ENCODE peak calls at places on chromosomes 13 and 19, in seven cellular contexts. One of them, this sample, is unnamed.

GRCh38 chr13:24212254-24212653 is 51.7 kb downstream of the SPATA13 start:
- DNase-seq in LoVo: no peak
- DNase-seq in HTR-8/SVneo: no peak
- DNase-seq in mesendoderm: no peak
- DNase-seq in small intestine: no peak
- DNase-seq in activated CD4-positive, alpha-beta memory T cell treated with anti-CD3 and anti-CD28 coated beads for 36 hours: no peak
- DNase-seq in NCI-H1092 treated with DMSO at 0.1 percent for 48 hours: no peak
- DNase-seq in this sample: no peak

GRCh38 chr13:30371649-30372265 is 50.5 kb upstream of the UBE2L5 start:
- DNase-seq in HTR-8/SVneo: no peak
- DNase-seq in small intestine: peak; percentile 93
- DNase-seq in NCI-H1092 treated with DMSO at 0.1 percent for 48 hours: no peak
- DNase-seq in mesendoderm: no peak
- DNase-seq in activated CD4-positive, alpha-beta memory T cell treated with anti-CD3 and anti-CD28 coated beads for 36 hours: peak; percentile 84
- DNase-seq in LoVo: peak; percentile 47
- DNase-seq in this sample: no peak

GRCh38 chr13:112806761-112807652 is 117.2 kb downstream of the ATP11A start:
- DNase-seq in mesendoderm: no peak
- DNase-seq in activated CD4-positive, alpha-beta memory T cell treated with anti-CD3 and anti-CD28 coated beads for 36 hours: no peak
- DNase-seq in NCI-H1092 treated with DMSO at 0.1 percent for 48 hours: no peak
- DNase-seq in LoVo: no peak
- DNase-seq in HTR-8/SVneo: no peak
- DNase-seq in small intestine: no peak
- DNase-seq in this sample: no peak

GRCh38 chr13:80265348-80265747 is 75.6 kb downstream of the SPRY2 start:
- DNase-seq in mesendoderm: no peak
- DNase-seq in small intestine: no peak
- DNase-seq in HTR-8/SVneo: no peak
- DNase-seq in activated CD4-positive, alpha-beta memory T cell treated with anti-CD3 and anti-CD28 coated beads for 36 hours: no peak
- DNase-seq in LoVo: no peak
- DNase-seq in NCI-H1092 treated with DMSO at 0.1 percent for 48 hours: no peak
- DNase-seq in this sample: no peak

GRCh38 chr19:42421591-42422031 is 5.6 kb downstream of the LIPE start:
- DNase-seq in mesendoderm: no peak
- DNase-seq in LoVo: no peak
- DNase-seq in small intestine: peak; percentile 58
- DNase-seq in NCI-H1092 treated with DMSO at 0.1 percent for 48 hours: no peak
- DNase-seq in activated CD4-positive, alpha-beta memory T cell treated with anti-CD3 and anti-CD28 coated beads for 36 hours: no peak
- DNase-seq in HTR-8/SVneo: no peak
- DNase-seq in this sample: no peak

GRCh38 chr19:20558571-20558970 is 7.0 kb downstream of the ZNF737 start:
- DNase-seq in LoVo: no peak
- DNase-seq in HTR-8/SVneo: no peak
- DNase-seq in NCI-H1092 treated with DMSO at 0.1 percent for 48 hours: no peak
- DNase-seq in mesendoderm: peak; percentile 70
- DNase-seq in activated CD4-positive, alpha-beta memory T cell treated with anti-CD3 and anti-CD28 coated beads for 36 hours: peak; percentile 12
- DNase-seq in small intestine: no peak
- DNase-seq in this sample: no peak

GRCh38 chr19:45994456-45994988 is 745 bp upstream of the CCDC61 start:
- DNase-seq in LoVo: no peak
- DNase-seq in NCI-H1092 treated with DMSO at 0.1 percent for 48 hours: no peak
- DNase-seq in activated CD4-positive, alpha-beta memory T cell treated with anti-CD3 and anti-CD28 coated beads for 36 hours: no peak
- DNase-seq in HTR-8/SVneo: no peak
- DNase-seq in mesendoderm: no peak
- DNase-seq in small intestine: no peak
- DNase-seq in this sample: no peak

GRCh38 chr19:37519890-37520289 is 13.2 kb downstream of the ZNF793 start:
- DNase-seq in LoVo: no peak
- DNase-seq in mesendoderm: peak; percentile 14
- DNase-seq in HTR-8/SVneo: peak; percentile 59
- DNase-seq in activated CD4-positive, alpha-beta memory T cell treated with anti-CD3 and anti-CD28 coated beads for 36 hours: no peak
- DNase-seq in small intestine: no peak
- DNase-seq in NCI-H1092 treated with DMSO at 0.1 percent for 48 hours: no peak
- DNase-seq in this sample: no peak

GRCh38 chr13:75691183-75691582 is 55.1 kb downstream of the LMO7 start:
- DNase-seq in NCI-H1092 treated with DMSO at 0.1 percent for 48 hours: no peak
- DNase-seq in LoVo: peak; percentile 28
- DNase-seq in HTR-8/SVneo: no peak
- DNase-seq in activated CD4-positive, alpha-beta memory T cell treated with anti-CD3 and anti-CD28 coated beads for 36 hours: no peak
- DNase-seq in small intestine: peak; percentile 4
- DNase-seq in mesendoderm: no peak
- DNase-seq in this sample: no peak

GRCh38 chr13:21671793-21672680 is 1.2 kb downstream of the FGF9 start:
- DNase-seq in HTR-8/SVneo: no peak
- DNase-seq in activated CD4-positive, alpha-beta memory T cell treated with anti-CD3 and anti-CD28 coated beads for 36 hours: no peak
- DNase-seq in NCI-H1092 treated with DMSO at 0.1 percent for 48 hours: peak; percentile 33
- DNase-seq in LoVo: peak; percentile 19
- DNase-seq in mesendoderm: no peak
- DNase-seq in small intestine: peak; percentile 18
- DNase-seq in this sample: no peak

GRCh38 chr19:41699231-41699967 is 9.0 kb upstream of the CEACAM5 start:
- DNase-seq in mesendoderm: no peak
- DNase-seq in activated CD4-positive, alpha-beta memory T cell treated with anti-CD3 and anti-CD28 coated beads for 36 hours: no peak
- DNase-seq in LoVo: peak; percentile 45
- DNase-seq in HTR-8/SVneo: no peak
- DNase-seq in small intestine: no peak
- DNase-seq in NCI-H1092 treated with DMSO at 0.1 percent for 48 hours: no peak
- DNase-seq in this sample: no peak

GRCh38 chr19:1826557-1827521 is 14.8 kb upstream of the ATP8B3 start:
- DNase-seq in small intestine: peak; percentile 39
- DNase-seq in HTR-8/SVneo: no peak
- DNase-seq in mesendoderm: peak; percentile 59
- DNase-seq in activated CD4-positive, alpha-beta memory T cell treated with anti-CD3 and anti-CD28 coated beads for 36 hours: no peak
- DNase-seq in LoVo: no peak
- DNase-seq in NCI-H1092 treated with DMSO at 0.1 percent for 48 hours: no peak
- DNase-seq in this sample: no peak

GRCh38 chr13:44397766-44398223 is 24.2 kb downstream of the SERP2 start:
- DNase-seq in activated CD4-positive, alpha-beta memory T cell treated with anti-CD3 and anti-CD28 coated beads for 36 hours: no peak
- DNase-seq in small intestine: no peak
- DNase-seq in LoVo: no peak
- DNase-seq in NCI-H1092 treated with DMSO at 0.1 percent for 48 hours: no peak
- DNase-seq in mesendoderm: no peak
- DNase-seq in HTR-8/SVneo: no peak
- DNase-seq in this sample: no peak